ENCODE peak calls at places on chromosome 16, in four cellular contexts. One of them, this sample, is unnamed.
A peak's percentile ranks its signal among the peaks of the same experiment; 100 is the strongest.

GRCh38 chr16:66900721-66901441 is 17.8 kb downstream of the CDH16 start:
- DNase-seq in pons: no peak
- DNase-seq in EH: peak; percentile 26
- DNase-seq in CD4-positive, CD25-positive, alpha-beta regulatory T cell: no peak
- DNase-seq in this sample: no peak

GRCh38 chr16:68792465-68793324 is 50.6 kb upstream of the TANGO6 start:
- DNase-seq in pons: no peak
- DNase-seq in EH: peak; percentile 34
- DNase-seq in CD4-positive, CD25-positive, alpha-beta regulatory T cell: no peak
- DNase-seq in this sample: peak; percentile 75

GRCh38 chr16:12504312-12504711 is 299.4 kb downstream of the CPPED1 start:
- DNase-seq in pons: no peak
- DNase-seq in EH: no peak
- DNase-seq in CD4-positive, CD25-positive, alpha-beta regulatory T cell: no peak
- DNase-seq in this sample: no peak

GRCh38 chr16:75942901-75943300 is 216.6 kb upstream of the CPHXL start:
- DNase-seq in pons: no peak
- DNase-seq in EH: no peak
- DNase-seq in CD4-positive, CD25-positive, alpha-beta regulatory T cell: no peak
- DNase-seq in this sample: no peak

GRCh38 chr16:55543470-55543869 is 23.0 kb upstream of the CAPNS2 start:
- DNase-seq in pons: peak; percentile 67
- DNase-seq in EH: peak; percentile 63
- DNase-seq in CD4-positive, CD25-positive, alpha-beta regulatory T cell: no peak
- DNase-seq in this sample: peak; percentile 34

GRCh38 chr16:75105306-75106061 is 11.1 kb downstream of the LDHD start:
- DNase-seq in pons: peak; percentile 90
- DNase-seq in EH: peak; percentile 21
- DNase-seq in CD4-positive, CD25-positive, alpha-beta regulatory T cell: no peak
- DNase-seq in this sample: peak; percentile 36

GRCh38 chr16:75621170-75621477 is 2.0 kb downstream of the ADAT1 start:
- DNase-seq in pons: peak; percentile 53
- DNase-seq in EH: peak; percentile 61
- DNase-seq in CD4-positive, CD25-positive, alpha-beta regulatory T cell: no peak
- DNase-seq in this sample: peak; percentile 57

GRCh38 chr16:79628501-79628975 is 28.0 kb upstream of the MAF start:
- DNase-seq in pons: no peak
- DNase-seq in EH: no peak
- DNase-seq in CD4-positive, CD25-positive, alpha-beta regulatory T cell: no peak
- DNase-seq in this sample: peak; percentile 67

GRCh38 chr16:57479043-57479421 is 7.3 kb downstream of the DOK4 start:
- DNase-seq in pons: no peak
- DNase-seq in EH: no peak
- DNase-seq in CD4-positive, CD25-positive, alpha-beta regulatory T cell: no peak
- DNase-seq in this sample: no peak

GRCh38 chr16:86277236-86277635 is 233.1 kb upstream of the FOXF1 start:
- DNase-seq in pons: no peak
- DNase-seq in EH: no peak
- DNase-seq in CD4-positive, CD25-positive, alpha-beta regulatory T cell: no peak
- DNase-seq in this sample: no peak

GRCh38 chr16:64826374-64826773 is 295.5 kb downstream of the CDH11 start:
- DNase-seq in pons: no peak
- DNase-seq in EH: peak; percentile 42
- DNase-seq in CD4-positive, CD25-positive, alpha-beta regulatory T cell: no peak
- DNase-seq in this sample: peak; percentile 43

GRCh38 chr16:52497067-52497816 is 49.7 kb downstream of the TOX3 start:
- DNase-seq in pons: peak; percentile 69
- DNase-seq in EH: no peak
- DNase-seq in CD4-positive, CD25-positive, alpha-beta regulatory T cell: no peak
- DNase-seq in this sample: no peak

GRCh38 chr16:396605-397004 is 394 bp upstream of the NME4 start:
- DNase-seq in pons: peak; percentile 51
- DNase-seq in EH: peak; percentile 70
- DNase-seq in CD4-positive, CD25-positive, alpha-beta regulatory T cell: no peak
- DNase-seq in this sample: peak; percentile 55

GRCh38 chr16:31704138-31704537 is 169.5 kb upstream of the ZNF267 start:
- DNase-seq in pons: no peak
- DNase-seq in EH: no peak
- DNase-seq in CD4-positive, CD25-positive, alpha-beta regulatory T cell: no peak
- DNase-seq in this sample: no peak

GRCh38 chr16:11517926-11518325 is 68.8 kb downstream of the LITAF start:
- DNase-seq in pons: no peak
- DNase-seq in EH: no peak
- DNase-seq in CD4-positive, CD25-positive, alpha-beta regulatory T cell: no peak
- DNase-seq in this sample: no peak

GRCh38 chr16:71762186-71762585 is 37.7 kb upstream of the PHLPP2 start:
- DNase-seq in pons: no peak
- DNase-seq in EH: peak; percentile 79
- DNase-seq in CD4-positive, CD25-positive, alpha-beta regulatory T cell: no peak
- DNase-seq in this sample: peak; percentile 72

GRCh38 chr16:29192329-29193247 is 207.7 kb downstream of the LAT start:
- DNase-seq in pons: no peak
- DNase-seq in EH: no peak
- DNase-seq in CD4-positive, CD25-positive, alpha-beta regulatory T cell: no peak
- DNase-seq in this sample: no peak

GRCh38 chr16:13835935-13836334 is 84.0 kb upstream of the ERCC4 start:
- DNase-seq in pons: peak; percentile 1
- DNase-seq in EH: no peak
- DNase-seq in CD4-positive, CD25-positive, alpha-beta regulatory T cell: no peak
- DNase-seq in this sample: no peak

GRCh38 chr16:11715246-11715947 is 27.3 kb downstream of the TXNDC11 start:
- DNase-seq in pons: no peak
- DNase-seq in EH: no peak
- DNase-seq in CD4-positive, CD25-positive, alpha-beta regulatory T cell: no peak
- DNase-seq in this sample: no peak

GRCh38 chr16:4275861-4276260 is 3.0 kb upstream of the TFAP4 start:
- DNase-seq in pons: no peak
- DNase-seq in EH: no peak
- DNase-seq in CD4-positive, CD25-positive, alpha-beta regulatory T cell: no peak
- DNase-seq in this sample: no peak

This sample was measured in iris pigment epithelial cell.